ENCODE peak calls at places on chromosomes 11 and 22, in eight cellular contexts. V is head of caudate nucleus, R is SW 1271, P is activated T-cell treated with anti-CD3 and anti-CD28 coated beads for 24 hours, J is HCT116, Q is activated gamma-delta T cell, T is kidney glomerular epithelial cell, Z is left cardiac atrium. B is an unnamed sample.

GRCh38 chr22:43423046-43423445 is 11.2 kb downstream of the MPPED1 start:
- DNase-seq in V (no peak), R (no peak), P (no peak), J (no peak), Q (no peak), T (no peak), Z (no peak), B (no peak)

GRCh38 chr22:32395107-32395506 is 16.9 kb downstream of the RTCB start:
- DNase-seq in V (no peak), R (no peak), P (no peak), J (no peak), Q (no peak), T (no peak), Z (no peak), B (no peak)

GRCh38 chr11:122207921-122208764 is 92.1 kb upstream of the BLID start:
- DNase-seq in V (no peak), R (no peak), P (no peak), J (no peak), Q (no peak), T (peak), Z (no peak), B (no peak)

GRCh38 chr11:64355078-64355940 is 3.7 kb upstream of the RPS6KA4 start:
- DNase-seq in V (peak), R (no peak), P (no peak), J (peak), Q (no peak), T (peak), Z (peak), B (peak)

GRCh38 chr22:47629273-47629711 is 866.8 kb downstream of the TBC1D22A start:
- DNase-seq in V (no peak), R (no peak), P (no peak), J (no peak), Q (no peak), T (no peak), Z (no peak), B (no peak)

GRCh38 chr11:32529994-32530588 is 53.5 kb upstream of the EIF3M start:
- DNase-seq in V (no peak), R (no peak), P (no peak), J (no peak), Q (no peak), T (no peak), Z (no peak), B (no peak)

GRCh38 chr11:103773059-103773458 is 263.4 kb upstream of the DDI1 start:
- DNase-seq in V (no peak), R (no peak), P (no peak), J (no peak), Q (no peak), T (no peak), Z (no peak), B (no peak)

GRCh38 chr11:115330693-115331482 is 173.3 kb downstream of the CADM1 start:
- DNase-seq in V (no peak), R (no peak), P (no peak), J (no peak), Q (no peak), T (no peak), Z (no peak), B (peak)

GRCh38 chr11:11261629-11262028 is 91.4 kb downstream of the CSNK2A3 start:
- DNase-seq in V (no peak), R (no peak), P (no peak), J (no peak), Q (no peak), T (no peak), Z (no peak), B (no peak)

GRCh38 chr22:37166675-37167066 is 17.0 kb upstream of the IL2RB start:
- DNase-seq in V (peak), R (no peak), P (peak), J (no peak), Q (peak), T (peak), Z (peak), B (peak)

GRCh38 chr22:33110562-33111163 is 52.5 kb upstream of the SYN3 start:
- DNase-seq in V (peak), R (no peak), P (no peak), J (no peak), Q (no peak), T (no peak), Z (no peak), B (no peak)

GRCh38 chr11:61764606-61765260 is 12.3 kb downstream of the MYRF start:
- DNase-seq in V (no peak), R (no peak), P (no peak), J (no peak), Q (no peak), T (no peak), Z (peak), B (no peak)

GRCh38 chr11:35786918-35787557 is 124.5 kb downstream of the TRIM44 start:
- DNase-seq in V (no peak), R (no peak), P (no peak), J (no peak), Q (no peak), T (no peak), Z (peak), B (peak)

GRCh38 chr11:39346043-39346442 is 2113.4 kb downstream of the LRRC4C start:
- DNase-seq in V (no peak), R (no peak), P (no peak), J (no peak), Q (no peak), T (no peak), Z (no peak), B (no peak)

GRCh38 chr11:108319541-108320145 is 96.8 kb downstream of the ATM start:
- DNase-seq in V (no peak), R (no peak), P (no peak), J (no peak), Q (no peak), T (no peak), Z (no peak), B (no peak)

GRCh38 chr22:30187094-30187493 is 59.5 kb downstream of the LIF start:
- DNase-seq in V (no peak), R (no peak), P (no peak), J (no peak), Q (no peak), T (no peak), Z (no peak), B (no peak)

GRCh38 chr22:32562396-32562795 is 87.8 kb downstream of the FBXO7 start:
- DNase-seq in V (no peak), R (no peak), P (no peak), J (no peak), Q (no peak), T (no peak), Z (peak), B (no peak)

GRCh38 chr22:39090426-39091064 is 6.5 kb upstream of the APOBEC3H start:
- DNase-seq in V (no peak), R (no peak), P (peak), J (no peak), Q (peak), T (no peak), Z (peak), B (no peak)

GRCh38 chr11:128695539-128696221 is 1.8 kb downstream of the FLI1 start:
- DNase-seq in V (peak), R (no peak), P (no peak), J (no peak), Q (no peak), T (no peak), Z (no peak), B (no peak)

GRCh38 chr11:75159081-75159953 is 8.4 kb downstream of the SLCO2B1 start:
- DNase-seq in V (no peak), R (no peak), P (no peak), J (no peak), Q (no peak), T (no peak), Z (no peak), B (peak)

GRCh38 chr22:38067028-38067415 is 9.8 kb downstream of the PICK1 start:
- DNase-seq in V (no peak), R (no peak), P (no peak), J (no peak), Q (no peak), T (no peak), Z (peak), B (no peak)

GRCh38 chr11:2094354-2095197 is 44.6 kb downstream of the IGF2 start:
- DNase-seq in V (no peak), R (no peak), P (no peak), J (no peak), Q (no peak), T (no peak), Z (no peak), B (no peak)

GRCh38 chr11:46480166-46480726 is 88.7 kb upstream of the CHRM4 start:
- DNase-seq in V (no peak), R (no peak), P (no peak), J (no peak), Q (no peak), T (no peak), Z (no peak), B (no peak)

GRCh38 chr11:112195906-112196305 is 20.6 kb downstream of the BCO2 start:
- DNase-seq in V (no peak), R (no peak), P (no peak), J (no peak), Q (no peak), T (peak), Z (no peak), B (peak)

GRCh38 chr11:117005758-117006157 is 92.5 kb downstream of the SIK3 start:
- DNase-seq in V (no peak), R (no peak), P (no peak), J (no peak), Q (no peak), T (no peak), Z (no peak), B (no peak)

GRCh38 chr11:67033661-67034166 is 10.8 kb downstream of the SYT12 start:
- DNase-seq in V (peak), R (no peak), P (no peak), J (no peak), Q (no peak), T (peak), Z (no peak), B (peak)

GRCh38 chr11:75562836-75563484 is 907 bp downstream of the SERPINH1 start:
- DNase-seq in V (no peak), R (peak), P (no peak), J (no peak), Q (no peak), T (peak), Z (peak), B (no peak)

GRCh38 chr11:623349-623869 is 1.3 kb downstream of the CDHR5 start:
- DNase-seq in V (no peak), R (no peak), P (no peak), J (no peak), Q (no peak), T (no peak), Z (no peak), B (no peak)

GRCh38 chr11:96314326-96315050 is 28.5 kb downstream of the MAML2 start:
- DNase-seq in V (no peak), R (peak), P (no peak), J (peak), Q (no peak), T (peak), Z (peak), B (peak)

GRCh38 chr22:38246692-38247091 is 26.1 kb downstream of the TMEM184B start:
- DNase-seq in V (peak), R (no peak), P (no peak), J (no peak), Q (no peak), T (no peak), Z (peak), B (no peak)

GRCh38 chr22:36829370-36830002 is 12.7 kb upstream of the PVALB start:
- DNase-seq in V (no peak), R (no peak), P (no peak), J (no peak), Q (no peak), T (no peak), Z (no peak), B (no peak)

GRCh38 chr11:65439331-65440181 is 17.0 kb downstream of the NEAT1 start:
- DNase-seq in V (no peak), R (no peak), P (no peak), J (no peak), Q (no peak), T (no peak), Z (peak), B (peak)

GRCh38 chr11:113392522-113392921 is 4.9 kb downstream of the ANKK1 start:
- DNase-seq in V (no peak), R (no peak), P (no peak), J (no peak), Q (no peak), T (no peak), Z (no peak), B (no peak)

GRCh38 chr22:48757581-48757980 is 1070.1 kb downstream of the BRD1 start:
- DNase-seq in V (peak), R (no peak), P (no peak), J (no peak), Q (no peak), T (no peak), Z (no peak), B (no peak)

GRCh38 chr22:36911887-36912661 is 1.4 kb upstream of the CSF2RB start:
- DNase-seq in V (no peak), R (no peak), P (no peak), J (no peak), Q (no peak), T (peak), Z (no peak), B (peak)

GRCh38 chr11:22778642-22779041 is 51.0 kb downstream of the SVIP start:
- DNase-seq in V (peak), R (no peak), P (no peak), J (no peak), Q (no peak), T (no peak), Z (no peak), B (peak)

GRCh38 chr11:121199516-121199915 is 93.1 kb upstream of the SC5D start:
- DNase-seq in V (no peak), R (no peak), P (no peak), J (no peak), Q (no peak), T (no peak), Z (no peak), B (no peak)

GRCh38 chr11:128299132-128299726 is 288.1 kb downstream of the ETS1 start:
- DNase-seq in V (no peak), R (no peak), P (no peak), J (no peak), Q (no peak), T (no peak), Z (no peak), B (peak)

B was measured in renal cortical epithelial cell.